ENCODE peak calls at places on chromosomes 2 and 18, in six cellular contexts. R is lung, T is OCI-LY7, P is A549, Q is esophagus squamous epithelium, H is spleen. E is an unnamed sample.

GRCh38 chr2:105582952-105583660 is 161.6 kb upstream of the NCK2 start:
- DNase-seq in H (no peak), P (no peak), Q (no peak), R (no peak), T (no peak), E (no peak)

GRCh38 chr2:237393523-237393922 is 20.4 kb downstream of the COL6A3 start:
- DNase-seq in H (no peak), Q (no peak), T (no peak), R (no peak), P (no peak), E (no peak)

GRCh38 chr2:150142561-150142960 is 344.9 kb downstream of the RND3 start:
- DNase-seq in T (no peak), Q (no peak), R (no peak), P (no peak), H (no peak), E (no peak)

GRCh38 chr2:156430978-156431358 is 5.2 kb upstream of the GPD2 start:
- DNase-seq in H (no peak), R (no peak), Q (no peak), P (peak; percentile 54), T (no peak), E (no peak)

GRCh38 chr2:241334813-241335212 is 19.1 kb downstream of the SEPTIN2 start:
- DNase-seq in T (no peak), P (no peak), R (no peak), H (no peak), Q (no peak), E (no peak)

GRCh38 chr2:174699993-174700766 is 64.1 kb downstream of the CHRNA1 start:
- DNase-seq in P (peak; percentile 65), R (no peak), H (no peak), T (peak; percentile 64), Q (no peak), E (no peak)

GRCh38 chr2:109403841-109404201 is 209.9 kb downstream of the SEPTIN10 start:
- DNase-seq in H (no peak), Q (no peak), R (no peak), T (no peak), P (no peak), E (no peak)

GRCh38 chr2:172965433-172965832 is 110.2 kb upstream of the MAP3K20 start:
- DNase-seq in R (no peak), T (no peak), Q (no peak), H (no peak), P (no peak), E (no peak)

GRCh38 chr18:49694402-49694801 is 118.9 kb downstream of the ACAA2 start:
- DNase-seq in P (no peak), Q (no peak), T (no peak), H (no peak), R (no peak), E (no peak)

GRCh38 chr2:160460333-160460731 is 33.3 kb downstream of the RBMS1 start:
- DNase-seq in Q (no peak), P (no peak), T (no peak), R (no peak), H (no peak), E (no peak)

GRCh38 chr2:148861367-148861766 is 13.7 kb upstream of the KIF5C start:
- DNase-seq in H (no peak), Q (no peak), R (no peak), T (no peak), P (no peak), E (no peak)

GRCh38 chr2:196500686-196501431 is 138.7 kb upstream of the CCDC150 start:
- DNase-seq in H (no peak), R (no peak), T (no peak), Q (no peak), P (peak; percentile 7), E (no peak)

GRCh38 chr2:101340141-101340541 is 31.6 kb upstream of the RNF149 start:
- DNase-seq in P (no peak), R (no peak), Q (no peak), T (no peak), H (no peak), E (no peak)

GRCh38 chr18:44060197-44060596 is 620.5 kb upstream of the SETBP1 start:
- DNase-seq in R (no peak), T (no peak), P (no peak), H (peak; percentile 53), Q (no peak), E (no peak)

GRCh38 chr2:118300807-118301206 is 212.5 kb downstream of the INSIG2 start:
- DNase-seq in T (no peak), H (no peak), R (no peak), P (no peak), Q (no peak), E (no peak)

GRCh38 chr2:118295592-118296390 is 207.5 kb downstream of the INSIG2 start:
- DNase-seq in T (no peak), R (no peak), Q (no peak), P (no peak), H (no peak), E (no peak)

GRCh38 chr2:118296663-118297062 is 208.4 kb downstream of the INSIG2 start:
- DNase-seq in R (no peak), H (no peak), Q (no peak), P (no peak), T (no peak), E (no peak)

DNA sequence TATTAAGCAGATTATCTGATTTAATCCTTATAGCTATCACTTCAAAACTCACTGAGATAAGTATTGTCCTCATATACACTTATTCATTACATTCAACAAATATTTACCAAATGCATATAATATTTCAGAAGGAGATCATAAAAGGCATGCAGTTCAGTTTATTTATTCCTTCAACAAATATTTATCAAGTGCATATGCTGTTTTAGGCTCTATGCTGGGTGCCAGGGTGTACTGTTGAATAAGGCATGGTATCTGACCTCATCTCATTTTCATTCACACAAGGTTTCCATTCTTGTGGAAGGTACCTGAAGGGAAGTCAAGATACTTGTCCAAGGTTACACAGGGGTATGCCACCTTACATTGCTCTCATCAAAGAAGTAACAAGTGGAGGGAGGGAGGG is 213.0 kb downstream of the INSIG2 start:
- DNase-seq in T (no peak), H (no peak), Q (no peak), R (no peak), P (no peak), E (no peak)
- H3K27ac ChIP-seq in T (no peak overlapping the region), H (no peak overlapping the region), Q (no peak overlapping the region), R (no peak overlapping the region), P (no peak overlapping the region), E (no peak overlapping the region)

GRCh38 chr2:85838641-85839040 is 50.1 kb downstream of the ST3GAL5 start:
- DNase-seq in Q (no peak), H (no peak), T (no peak), P (no peak), R (no peak), E (no peak)

GRCh38 chr2:85839461-85839860 is 49.3 kb downstream of the ST3GAL5 start:
- DNase-seq in P (no peak), H (no peak), R (no peak), T (no peak), Q (no peak), E (no peak)

GRCh38 chr2:85840091-85840490 is 48.7 kb downstream of the ST3GAL5 start:
- DNase-seq in P (no peak), H (no peak), R (no peak), T (no peak), Q (no peak), E (no peak)

GRCh38 chr2:85834456-85834855 is 54.3 kb downstream of the ST3GAL5 start:
- DNase-seq in Q (no peak), P (no peak), H (no peak), T (no peak), R (no peak), E (no peak)

DNA sequence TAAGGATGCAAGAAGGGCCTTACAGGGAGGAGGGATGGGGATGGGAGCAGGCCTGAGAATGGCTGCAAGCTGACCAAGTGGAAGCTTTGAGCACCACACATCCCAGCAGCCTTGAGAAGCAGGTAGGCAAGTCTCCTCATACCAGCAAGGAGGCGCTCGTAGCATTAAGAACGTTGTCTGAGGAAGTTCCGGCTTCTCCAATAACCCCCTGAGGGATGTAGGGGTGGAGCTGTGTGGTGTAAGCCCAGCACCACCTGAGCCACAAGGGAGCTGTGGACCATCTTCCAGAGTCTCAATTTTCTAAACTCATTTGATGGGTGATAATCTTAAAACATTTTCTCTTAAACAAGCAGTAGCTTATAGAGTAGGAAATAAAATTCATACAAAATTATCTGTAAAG is 50.6 kb downstream of the ST3GAL5 start:
- DNase-seq in T (no peak), P (no peak), H (no peak), Q (no peak), R (no peak), E (no peak)
- TF ChIP-seq CTCF in T (no peak), P (no peak), H (no peak), Q (no peak), R (no peak), E (no peak)

DNA sequence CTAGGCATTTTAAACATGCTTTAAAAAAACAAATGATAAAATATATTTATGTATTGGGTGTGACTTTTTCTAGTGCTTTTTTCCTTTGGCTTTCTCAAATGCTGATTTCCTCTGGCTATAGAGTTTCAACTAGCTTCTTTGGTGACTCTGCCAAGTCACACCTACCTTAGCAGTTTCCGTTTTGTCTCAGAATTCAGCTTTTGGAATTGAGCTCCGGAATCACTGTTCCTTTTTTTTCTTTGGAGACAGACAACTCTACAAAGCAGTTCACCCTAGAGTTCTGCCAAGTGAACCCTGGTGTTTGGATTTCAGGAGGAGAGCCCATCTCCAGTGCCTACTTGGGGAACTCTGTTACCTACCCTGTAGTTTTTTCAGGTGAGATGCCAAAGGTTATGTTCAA is 89.9 kb downstream of the UPP2 start:
- DNase-seq in H (no peak), Q (no peak), T (no peak), R (no peak), P (no peak), E (no peak)
- H3K4me3 ChIP-seq in H (no peak overlapping the region), Q (peak overlapping the region; percentile 8), T (no peak overlapping the region), R (no peak overlapping the region), P (no peak overlapping the region), E (no peak overlapping the region)

DNA sequence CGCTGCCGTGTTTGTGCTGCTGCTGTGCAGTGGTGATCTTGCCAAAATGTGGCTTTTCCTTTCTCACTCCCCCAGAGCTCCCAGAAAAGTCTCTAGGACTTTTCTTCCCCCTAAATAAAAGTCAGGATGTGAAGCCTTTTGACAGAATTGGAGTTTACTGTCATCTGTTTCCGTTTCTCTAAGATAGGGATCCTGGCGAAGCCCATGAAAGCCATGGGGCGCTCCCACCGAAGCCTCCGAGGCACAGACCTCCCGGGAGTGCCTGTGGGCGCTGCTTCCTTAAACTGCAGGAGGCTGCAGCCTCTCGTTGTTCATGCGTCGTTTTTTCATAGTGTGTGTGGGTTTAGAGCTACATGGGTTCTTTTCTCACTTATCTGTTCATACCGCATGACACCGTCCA is 56.8 kb downstream of the ASAP2 start:
- DNase-seq in H (no peak), T (no peak), R (no peak), Q (no peak), P (no peak), E (no peak)
- H3K27ac ChIP-seq in H (peak overlapping the region; percentile 11), T (no peak overlapping the region), R (peak overlapping the region; percentile 86), Q (peak overlapping the region; percentile 72), P (peak overlapping the region; percentile 34), E (peak overlapping the region; percentile 44)

DNA sequence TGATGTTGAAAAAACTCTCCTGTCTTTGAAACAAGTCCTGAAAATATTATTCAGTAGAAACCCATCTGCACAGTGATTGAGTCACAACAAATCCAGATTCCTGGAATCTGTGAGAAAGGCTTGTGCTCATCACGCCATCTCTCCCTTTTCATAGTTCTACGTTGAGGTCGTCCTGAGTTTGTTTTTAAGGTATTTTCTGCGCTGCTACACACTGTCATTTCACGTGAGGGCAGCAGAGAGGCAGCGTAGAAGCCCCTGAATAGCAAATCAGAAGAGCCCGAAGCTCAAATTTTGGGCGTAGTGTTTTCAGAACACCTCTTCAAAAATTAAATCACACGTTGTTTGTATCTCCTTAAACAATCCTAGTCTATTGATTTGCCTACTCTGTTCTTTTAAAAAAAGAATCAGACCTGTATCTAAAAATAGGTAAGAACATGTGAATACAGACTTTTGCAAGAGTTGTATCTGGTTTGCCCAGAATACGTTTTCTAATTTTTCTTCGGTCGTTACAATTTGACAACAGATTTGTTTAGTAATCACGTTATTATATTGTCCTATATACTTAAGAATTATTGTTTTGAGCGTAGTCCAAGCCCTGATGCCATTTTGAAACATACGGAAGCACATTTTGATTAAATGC is 61.6 kb upstream of the SLC38A11 start:
- DNase-seq in H (no peak), P (peak; percentile 28), T (peak; percentile 53), R (no peak), Q (no peak), E (peak; percentile 74)
- TF ChIP-seq CTCF in H (peak; percentile 49), P (peak; percentile 71), T (peak; percentile 80), R (peak; percentile 16), Q (no peak), E (peak; percentile 86)

E was measured in brain microvascular endothelial cell.